ENCODE peak calls at places on chromosomes 11 and 22, in seven cellular contexts. One of them, this sample, is unnamed.

GRCh38 chr22:44311855-44312170 is 938 bp downstream of the SHISAL1 start:
- DNase-seq in Peyer's patch: no peak
- DNase-seq in upper lobe of right lung: no peak
- DNase-seq in kidney: no peak
- DNase-seq in A549: no peak
- DNase-seq in kidney epithelial cell: peak
- DNase-seq in neural crest cell: no peak
- DNase-seq in this sample: no peak

GRCh38 chr11:130999992-131000770 is 83.9 kb upstream of the SNX19 start:
- DNase-seq in Peyer's patch: no peak
- DNase-seq in upper lobe of right lung: no peak
- DNase-seq in kidney: no peak
- DNase-seq in A549: peak
- DNase-seq in kidney epithelial cell: peak
- DNase-seq in neural crest cell: no peak
- DNase-seq in this sample: no peak

GRCh38 chr11:111361874-111362273 is 17.2 kb downstream of the POU2AF1 start:
- DNase-seq in Peyer's patch: peak
- DNase-seq in upper lobe of right lung: no peak
- DNase-seq in kidney: peak
- DNase-seq in A549: no peak
- DNase-seq in kidney epithelial cell: no peak
- DNase-seq in neural crest cell: no peak
- DNase-seq in this sample: no peak

GRCh38 chr22:42425337-42425988 is 6.7 kb downstream of the NFAM1 start:
- DNase-seq in Peyer's patch: no peak
- DNase-seq in upper lobe of right lung: no peak
- DNase-seq in kidney: no peak
- DNase-seq in A549: no peak
- DNase-seq in kidney epithelial cell: no peak
- DNase-seq in neural crest cell: no peak
- DNase-seq in this sample: no peak

GRCh38 chr11:114132427-114132826 is 72.9 kb downstream of the ZBTB16 start:
- DNase-seq in Peyer's patch: peak
- DNase-seq in upper lobe of right lung: no peak
- DNase-seq in kidney: no peak
- DNase-seq in A549: no peak
- DNase-seq in kidney epithelial cell: no peak
- DNase-seq in neural crest cell: no peak
- DNase-seq in this sample: peak

GRCh38 chr11:128482512-128483191 is 104.7 kb downstream of the ETS1 start:
- DNase-seq in Peyer's patch: no peak
- DNase-seq in upper lobe of right lung: no peak
- DNase-seq in kidney: peak
- DNase-seq in A549: no peak
- DNase-seq in kidney epithelial cell: no peak
- DNase-seq in neural crest cell: no peak
- DNase-seq in this sample: no peak

GRCh38 chr11:120343429-120343828 is 7.2 kb downstream of the ARHGEF12 start:
- DNase-seq in Peyer's patch: peak
- DNase-seq in upper lobe of right lung: no peak
- DNase-seq in kidney: no peak
- DNase-seq in A549: no peak
- DNase-seq in kidney epithelial cell: no peak
- DNase-seq in neural crest cell: no peak
- DNase-seq in this sample: no peak

GRCh38 chr11:69292221-69292648 is 1.7 kb upstream of the MYEOV start:
- DNase-seq in Peyer's patch: peak
- DNase-seq in upper lobe of right lung: no peak
- DNase-seq in kidney: peak
- DNase-seq in A549: no peak
- DNase-seq in kidney epithelial cell: no peak
- DNase-seq in neural crest cell: peak
- DNase-seq in this sample: no peak

GRCh38 chr11:6619021-6619745 is at the start of gene TPP1:
- DNase-seq in Peyer's patch: peak
- DNase-seq in upper lobe of right lung: peak
- DNase-seq in kidney: peak
- DNase-seq in A549: peak
- DNase-seq in kidney epithelial cell: peak
- DNase-seq in neural crest cell: peak
- DNase-seq in this sample: peak

GRCh38 chr22:38802671-38803121 is 8.8 kb upstream of the DNAL4 start:
- DNase-seq in Peyer's patch: peak
- DNase-seq in upper lobe of right lung: no peak
- DNase-seq in kidney: peak
- DNase-seq in A549: peak
- DNase-seq in kidney epithelial cell: peak
- DNase-seq in neural crest cell: no peak
- DNase-seq in this sample: no peak

GRCh38 chr11:106012744-106013143 is 9.3 kb downstream of the MSANTD4 start:
- DNase-seq in Peyer's patch: no peak
- DNase-seq in upper lobe of right lung: no peak
- DNase-seq in kidney: no peak
- DNase-seq in A549: no peak
- DNase-seq in kidney epithelial cell: no peak
- DNase-seq in neural crest cell: no peak
- DNase-seq in this sample: no peak

GRCh38 chr11:131580466-131580865 is 210.1 kb downstream of the NTM start:
- DNase-seq in Peyer's patch: no peak
- DNase-seq in upper lobe of right lung: no peak
- DNase-seq in kidney: no peak
- DNase-seq in A549: no peak
- DNase-seq in kidney epithelial cell: no peak
- DNase-seq in neural crest cell: no peak
- DNase-seq in this sample: no peak

GRCh38 chr22:24325105-24325757 is 54.6 kb downstream of the SPECC1L start:
- DNase-seq in Peyer's patch: no peak
- DNase-seq in upper lobe of right lung: no peak
- DNase-seq in kidney: no peak
- DNase-seq in A549: peak
- DNase-seq in kidney epithelial cell: peak
- DNase-seq in neural crest cell: no peak
- DNase-seq in this sample: peak

GRCh38 chr11:2718817-2719438 is 19.1 kb upstream of the KCNQ1OT1 start:
- DNase-seq in Peyer's patch: no peak
- DNase-seq in upper lobe of right lung: no peak
- DNase-seq in kidney: peak
- DNase-seq in A549: no peak
- DNase-seq in kidney epithelial cell: no peak
- DNase-seq in neural crest cell: no peak
- DNase-seq in this sample: no peak

GRCh38 chr11:12075822-12076821 is 34.3 kb upstream of the MICAL2 start:
- DNase-seq in Peyer's patch: peak
- DNase-seq in upper lobe of right lung: no peak
- DNase-seq in kidney: peak
- DNase-seq in A549: peak
- DNase-seq in kidney epithelial cell: peak
- DNase-seq in neural crest cell: no peak
- DNase-seq in this sample: no peak

GRCh38 chr11:28488336-28488735 is 380.1 kb downstream of the METTL15 start:
- DNase-seq in Peyer's patch: no peak
- DNase-seq in upper lobe of right lung: no peak
- DNase-seq in kidney: no peak
- DNase-seq in A549: no peak
- DNase-seq in kidney epithelial cell: no peak
- DNase-seq in neural crest cell: no peak
- DNase-seq in this sample: no peak

GRCh38 chr11:116249561-116249960 is 523.2 kb downstream of the BUD13 start:
- DNase-seq in Peyer's patch: no peak
- DNase-seq in upper lobe of right lung: no peak
- DNase-seq in kidney: no peak
- DNase-seq in A549: no peak
- DNase-seq in kidney epithelial cell: no peak
- DNase-seq in neural crest cell: no peak
- DNase-seq in this sample: no peak

GRCh38 chr11:45087301-45087700 is 59.1 kb upstream of the PRDM11 start:
- DNase-seq in Peyer's patch: no peak
- DNase-seq in upper lobe of right lung: no peak
- DNase-seq in kidney: peak
- DNase-seq in A549: no peak
- DNase-seq in kidney epithelial cell: no peak
- DNase-seq in neural crest cell: no peak
- DNase-seq in this sample: no peak

GRCh38 chr11:6297831-6298230 is 22.5 kb downstream of the CAVIN3 start:
- DNase-seq in Peyer's patch: no peak
- DNase-seq in upper lobe of right lung: no peak
- DNase-seq in kidney: no peak
- DNase-seq in A549: no peak
- DNase-seq in kidney epithelial cell: no peak
- DNase-seq in neural crest cell: no peak
- DNase-seq in this sample: no peak

DNA sequence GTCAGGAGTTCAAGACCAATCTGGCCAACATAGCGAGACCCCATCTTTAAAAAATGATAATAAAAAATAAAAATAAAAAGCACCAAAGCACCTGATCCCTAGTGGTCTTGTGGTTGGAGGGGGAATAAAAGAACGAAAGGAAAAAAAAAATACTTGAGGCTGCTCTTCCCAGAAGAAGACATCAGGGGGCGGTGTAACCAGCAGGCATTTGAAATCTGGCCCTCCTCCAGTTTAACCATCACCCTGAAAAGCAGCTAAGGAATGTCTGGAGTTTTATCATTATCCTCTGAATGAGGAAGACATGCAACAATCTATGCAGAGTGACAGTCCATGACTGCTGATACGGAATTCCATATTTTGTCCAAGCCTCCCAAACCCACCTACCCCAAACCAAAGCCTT is 5.6 kb upstream of the KCTD17 start:
- DNase-seq in Peyer's patch: no peak
- DNase-seq in upper lobe of right lung: no peak
- DNase-seq in kidney: no peak
- DNase-seq in A549: peak
- DNase-seq in kidney epithelial cell: no peak
- DNase-seq in neural crest cell: no peak
- DNase-seq in this sample: no peak
- TF ChIP-seq CTCF in Peyer's patch: peak
- TF ChIP-seq CTCF in upper lobe of right lung: peak
- TF ChIP-seq CTCF in kidney: peak
- TF ChIP-seq CTCF in A549: peak
- TF ChIP-seq CTCF in kidney epithelial cell: peak
- TF ChIP-seq CTCF in neural crest cell: peak
- TF ChIP-seq CTCF in this sample: peak

GRCh38 chr11:19881185-19881584 is 168.5 kb downstream of the NAV2 start:
- DNase-seq in Peyer's patch: no peak
- DNase-seq in upper lobe of right lung: no peak
- DNase-seq in kidney: no peak
- DNase-seq in A549: no peak
- DNase-seq in kidney epithelial cell: no peak
- DNase-seq in neural crest cell: no peak
- DNase-seq in this sample: no peak

GRCh38 chr11:19878520-19878919 is 165.9 kb downstream of the NAV2 start:
- DNase-seq in Peyer's patch: no peak
- DNase-seq in upper lobe of right lung: no peak
- DNase-seq in kidney: no peak
- DNase-seq in A549: no peak
- DNase-seq in kidney epithelial cell: no peak
- DNase-seq in neural crest cell: no peak
- DNase-seq in this sample: no peak

GRCh38 chr11:19880088-19880345 is 167.4 kb downstream of the NAV2 start:
- DNase-seq in Peyer's patch: no peak
- DNase-seq in upper lobe of right lung: no peak
- DNase-seq in kidney: no peak
- DNase-seq in A549: no peak
- DNase-seq in kidney epithelial cell: no peak
- DNase-seq in neural crest cell: no peak
- DNase-seq in this sample: no peak

GRCh38 chr11:19879309-19880087 is 166.9 kb downstream of the NAV2 start:
- DNase-seq in Peyer's patch: no peak
- DNase-seq in upper lobe of right lung: no peak
- DNase-seq in kidney: no peak
- DNase-seq in A549: no peak
- DNase-seq in kidney epithelial cell: no peak
- DNase-seq in neural crest cell: no peak
- DNase-seq in this sample: no peak

DNA sequence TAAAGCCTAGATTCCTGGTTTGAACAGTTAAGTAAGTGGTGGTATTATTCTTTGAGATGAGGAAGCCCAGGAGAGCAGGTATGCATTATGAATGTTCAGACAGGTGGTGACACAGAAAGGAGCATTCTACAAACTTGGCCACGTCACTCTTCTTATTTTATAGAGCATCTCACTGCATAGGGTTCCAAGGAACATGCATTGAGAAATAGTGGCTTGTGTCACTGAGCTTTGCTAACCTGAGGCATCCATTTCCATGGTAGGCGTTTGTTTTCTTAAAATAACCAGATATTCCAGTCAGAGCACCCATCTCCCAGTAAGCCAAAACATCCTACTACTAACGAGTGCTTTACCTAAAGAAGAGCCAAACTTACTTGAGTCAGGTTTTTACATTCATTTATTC is 169.7 kb downstream of the NAV2 start:
- DNase-seq in Peyer's patch: no peak
- DNase-seq in upper lobe of right lung: no peak
- DNase-seq in kidney: no peak
- DNase-seq in A549: no peak
- DNase-seq in kidney epithelial cell: no peak
- DNase-seq in neural crest cell: no peak
- DNase-seq in this sample: no peak
- TF ChIP-seq CTCF in Peyer's patch: no peak
- TF ChIP-seq CTCF in upper lobe of right lung: no peak
- TF ChIP-seq CTCF in kidney: no peak
- TF ChIP-seq CTCF in A549: no peak
- TF ChIP-seq CTCF in kidney epithelial cell: no peak
- TF ChIP-seq CTCF in neural crest cell: no peak
- TF ChIP-seq CTCF in this sample: no peak

GRCh38 chr22:40236131-40236665 is 58.5 kb downstream of the TNRC6B start:
- DNase-seq in Peyer's patch: no peak
- DNase-seq in upper lobe of right lung: no peak
- DNase-seq in kidney: no peak
- DNase-seq in A549: no peak
- DNase-seq in kidney epithelial cell: no peak
- DNase-seq in neural crest cell: no peak
- DNase-seq in this sample: no peak
- TF ChIP-seq CTCF in Peyer's patch: no peak
- TF ChIP-seq CTCF in upper lobe of right lung: no peak
- TF ChIP-seq CTCF in kidney: no peak
- TF ChIP-seq CTCF in A549: no peak
- TF ChIP-seq CTCF in kidney epithelial cell: no peak
- TF ChIP-seq CTCF in neural crest cell: no peak
- TF ChIP-seq CTCF in this sample: no peak

DNA sequence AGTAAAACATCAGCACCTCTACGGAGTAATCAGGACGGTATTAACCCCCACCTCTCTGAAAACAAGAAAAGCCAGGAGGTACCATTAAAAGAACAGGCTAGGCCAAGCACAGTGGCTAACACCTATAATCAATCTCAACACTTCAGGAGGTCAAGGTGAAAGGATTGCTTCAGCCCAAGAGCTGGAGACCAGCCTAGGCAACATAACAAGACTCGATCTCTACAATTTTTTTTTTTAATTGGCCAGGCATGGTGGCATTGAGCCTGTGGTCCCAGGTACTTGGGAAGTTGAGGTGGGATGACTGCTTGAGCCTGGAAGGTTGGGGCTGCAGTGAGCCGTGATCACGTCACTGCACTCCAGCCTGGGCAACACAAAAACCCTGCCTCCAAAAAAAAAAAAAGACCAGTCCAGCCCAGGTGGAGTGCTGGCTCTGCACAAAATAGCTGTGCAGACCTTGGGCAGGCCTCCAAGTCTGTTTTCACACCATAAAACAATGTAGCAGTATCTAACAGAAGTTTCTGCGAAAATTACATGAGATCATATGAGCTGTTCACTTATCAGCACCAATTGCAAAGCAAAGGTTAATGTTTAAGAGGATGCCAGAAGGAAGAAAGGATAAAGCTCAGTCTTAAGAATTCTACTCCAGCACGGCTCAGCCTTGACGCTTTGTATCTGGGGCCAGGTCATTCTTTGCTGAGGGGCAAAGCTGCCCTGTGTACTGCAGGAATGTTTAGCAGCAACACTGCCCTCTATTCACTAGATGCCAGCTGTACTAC is 14.8 kb downstream of the CHKA start:
- DNase-seq in Peyer's patch: peak
- DNase-seq in upper lobe of right lung: no peak
- DNase-seq in kidney: no peak
- DNase-seq in A549: no peak
- DNase-seq in kidney epithelial cell: no peak
- DNase-seq in neural crest cell: no peak
- DNase-seq in this sample: no peak
- TF ChIP-seq CTCF in Peyer's patch: no peak
- TF ChIP-seq CTCF in upper lobe of right lung: no peak
- TF ChIP-seq CTCF in kidney: no peak
- TF ChIP-seq CTCF in A549: no peak
- TF ChIP-seq CTCF in kidney epithelial cell: no peak
- TF ChIP-seq CTCF in neural crest cell: no peak
- TF ChIP-seq CTCF in this sample: no peak

This sample was measured in CD14-positive monocyte.